ENCODE peak calls at places on chromosomes 6 and 20, in nine cellular contexts. G is GM23338, S is sigmoid colon, Q is transverse colon, N is GM12878, E is endothelial cell of umbilical vein, M is stomach, V is HL-60, R is HCT116. L is an unnamed sample.

GRCh38 chr6:79868098-79868722 is 79.1 kb downstream of the ELOVL4 start:
- DNase-seq in G (peak; percentile 95), E (peak; percentile 81), M (no peak), V (no peak), Q (no peak), S (no peak), R (peak; percentile 76), N (peak; percentile 20), L (peak; percentile 81)

GRCh38 chr6:108752733-108753392 is 95.4 kb upstream of the ARMC2 start:
- DNase-seq in Q (no peak), M (no peak), N (no peak), V (no peak), E (no peak), S (no peak), G (no peak), R (no peak), L (no peak)

GRCh38 chr6:83354747-83355146 is 76.1 kb downstream of the ME1 start:
- DNase-seq in E (no peak), M (no peak), G (no peak), Q (no peak), N (no peak), V (no peak), S (no peak), R (no peak), L (no peak)

GRCh38 chr20:24039196-24039595 is 50.6 kb upstream of the GGTLC1 start:
- DNase-seq in N (no peak), E (no peak), V (no peak), Q (no peak), R (no peak), S (no peak), M (no peak), G (no peak), L (no peak)

GRCh38 chr6:79796197-79796596 is 151.2 kb downstream of the ELOVL4 start:
- DNase-seq in M (no peak), V (no peak), S (no peak), Q (no peak), G (no peak), E (no peak), N (no peak), R (no peak), L (no peak)

GRCh38 chr6:36697481-36697903 is at the start of gene RAB44:
- DNase-seq in E (no peak), Q (no peak), N (no peak), M (no peak), R (no peak), S (peak; percentile 58), V (peak; percentile 82), G (no peak), L (no peak)

GRCh38 chr6:27250955-27251671 is 3.6 kb downstream of the PRSS16 start:
- DNase-seq in G (peak; percentile 99), E (no peak), N (peak; percentile 40), M (peak; percentile 95), V (peak; percentile 5), S (no peak), Q (peak; percentile 96), R (peak; percentile 77), L (no peak)

GRCh38 chr20:59873409-59873808 is 60.0 kb downstream of the SYCP2 start:
- DNase-seq in S (no peak), M (no peak), Q (no peak), R (no peak), G (no peak), E (no peak), V (no peak), N (no peak), L (no peak)

GRCh38 chr6:31543639-31544038 is 1.8 kb upstream of the DDX39B start:
- DNase-seq in S (no peak), M (no peak), Q (no peak), E (no peak), V (no peak), R (no peak), G (no peak), N (no peak), L (no peak)

GRCh38 chr6:42791706-42792320 is 10.0 kb downstream of the BICRAL start:
- DNase-seq in V (no peak), M (no peak), R (no peak), Q (no peak), G (no peak), N (no peak), E (no peak), S (no peak), L (no peak)

GRCh38 chr20:57753332-57754164 is 43.7 kb upstream of the PMEPA1 start:
- DNase-seq in M (no peak), S (peak; percentile 50), N (no peak), E (no peak), V (no peak), Q (no peak), R (no peak), G (no peak), L (no peak)

GRCh38 chr6:144778773-144779531 is 493.8 kb downstream of the UTRN start:
- DNase-seq in R (no peak), M (no peak), E (no peak), Q (no peak), S (no peak), G (peak; percentile 16), N (no peak), V (no peak), L (no peak)

GRCh38 chr6:119683022-119683421 is 333.5 kb upstream of the MAN1A1 start:
- DNase-seq in N (no peak), V (no peak), G (no peak), M (no peak), Q (no peak), E (no peak), R (no peak), S (no peak), L (no peak)

GRCh38 chr6:89792881-89793280 is 26.7 kb downstream of the MDN1 start:
- DNase-seq in V (peak; percentile 36), G (peak; percentile 58), Q (peak; percentile 13), N (no peak), M (no peak), S (no peak), E (peak; percentile 46), R (peak; percentile 8), L (no peak)

GRCh38 chr20:2932497-2932896 is 59.2 kb downstream of the PTPRA start:
- DNase-seq in N (no peak), R (no peak), M (no peak), G (no peak), S (no peak), V (no peak), E (peak; percentile 43), Q (no peak), L (no peak)

GRCh38 chr6:164085552-164086325 is 671.2 kb downstream of the QKI start:
- DNase-seq in G (peak; percentile 7), V (no peak), R (no peak), M (no peak), N (no peak), Q (no peak), E (peak; percentile 81), S (peak; percentile 84), L (no peak)

GRCh38 chr6:121523628-121524027 is 88.2 kb downstream of the GJA1 start:
- DNase-seq in E (peak; percentile 45), G (peak; percentile 36), V (no peak), N (no peak), Q (no peak), M (no peak), R (no peak), S (no peak), L (no peak)
- H3K27ac ChIP-seq in E (peak overlapping the region; percentile 100), G (peak overlapping the region; percentile 34), V (no peak overlapping the region), N (no peak overlapping the region), Q (no peak overlapping the region), M (no peak overlapping the region), R (no peak overlapping the region), S (peak overlapping the region; percentile 87), L (no peak overlapping the region)

GRCh38 chr20:43358811-43359210 is 98.9 kb upstream of the SRSF6 start:
- DNase-seq in R (no peak), V (no peak), N (no peak), S (no peak), G (no peak), Q (no peak), M (no peak), E (no peak), L (no peak)

GRCh38 chr20:43361526-43361925 is 96.2 kb upstream of the SRSF6 start:
- DNase-seq in N (no peak), R (no peak), E (no peak), M (no peak), Q (no peak), S (no peak), G (no peak), V (no peak), L (no peak)

GRCh38 chr20:43360016-43360415 is 97.7 kb upstream of the SRSF6 start:
- DNase-seq in R (no peak), G (no peak), S (no peak), N (no peak), E (no peak), V (no peak), Q (no peak), M (no peak), L (no peak)

GRCh38 chr20:43355610-43356009 is 102.1 kb upstream of the SRSF6 start:
- DNase-seq in S (no peak), N (no peak), V (no peak), G (no peak), E (no peak), R (no peak), Q (no peak), M (no peak), L (no peak)

DNA sequence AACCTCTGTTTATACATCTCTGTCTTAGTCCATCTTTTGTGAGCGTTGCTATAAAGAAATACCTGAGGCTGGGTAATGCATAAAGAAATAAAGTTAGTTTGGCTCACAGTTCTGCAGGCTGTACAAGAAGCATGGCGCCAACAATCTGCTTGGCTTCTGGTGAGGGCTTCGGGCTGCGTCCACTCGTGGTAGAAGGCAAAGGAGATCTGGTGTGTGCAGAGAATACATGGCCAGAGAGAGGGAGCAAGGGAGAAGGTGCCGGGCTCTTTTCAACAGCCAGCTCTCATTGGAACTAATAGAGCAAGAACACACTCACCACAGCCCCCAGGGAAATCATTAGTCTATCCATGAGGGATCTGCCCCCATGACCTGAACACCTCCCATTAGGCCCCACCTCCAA is 100.3 kb upstream of the SRSF6 start:
- DNase-seq in S (no peak), G (no peak), V (no peak), E (no peak), N (no peak), Q (no peak), M (no peak), R (no peak), L (no peak)
- TF ChIP-seq POLR2AphosphoS5 in S (no peak), G (no peak), V (no peak), E (no peak), N (no peak), Q (no peak), M (no peak), R (no peak), L (no peak)

GRCh38 chr6:111771084-111771411 is 102.2 kb downstream of the FYN start:
- DNase-seq in G (no peak), V (no peak), Q (no peak), M (no peak), R (no peak), S (no peak), N (no peak), E (no peak), L (no peak)
- H3K27ac ChIP-seq in G (peak overlapping the region; percentile 65), V (no peak overlapping the region), Q (no peak overlapping the region), M (no peak overlapping the region), R (no peak overlapping the region), S (no peak overlapping the region), N (no peak overlapping the region), E (no peak overlapping the region), L (no peak overlapping the region)

DNA sequence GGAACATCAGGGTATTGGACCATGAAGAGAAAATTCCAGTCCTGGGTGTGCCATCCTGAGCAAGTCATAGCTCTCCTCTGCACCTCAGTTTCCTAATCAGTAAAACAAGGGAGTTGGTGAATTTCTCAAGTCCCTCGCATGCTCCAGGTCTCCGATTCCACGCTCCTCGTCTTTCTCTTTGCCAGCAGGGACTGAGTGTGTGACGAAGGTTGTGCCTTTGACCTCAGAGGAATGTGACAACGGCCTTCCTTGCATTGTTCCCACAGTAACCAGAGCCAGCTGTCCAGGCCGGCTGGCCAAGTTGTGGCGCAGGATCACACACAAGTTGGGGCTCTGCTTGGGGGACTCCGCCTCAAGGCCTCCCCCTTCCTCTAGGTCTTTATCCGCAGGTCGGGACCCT is 217.3 kb downstream of the ATXN1 start:
- DNase-seq in Q (no peak), M (no peak), E (peak; percentile 37), V (no peak), N (no peak), R (no peak), G (peak; percentile 52), S (no peak), L (no peak)
- TF ChIP-seq POLR2AphosphoS5 in Q (no peak), M (no peak), E (no peak), V (no peak), N (no peak), R (no peak), G (no peak), S (peak; percentile 21), L (no peak)

L was measured in SK-N-MC.